ENCODE peak calls at places on chromosomes 12 and 14, in ten cellular contexts. One of them, this sample, is unnamed.

GRCh38 chr12:76247026-76247688 is 101.1 kb downstream of the BBS10 start:
- DNase-seq in spleen: no peak
- DNase-seq in neuronal stem cell: no peak
- DNase-seq in cardiac muscle cell: no peak
- DNase-seq in hepatocyte: no peak
- DNase-seq in A549: no peak
- DNase-seq in heart left ventricle: peak
- DNase-seq in lower lobe of right lung: no peak
- DNase-seq in mammary epithelial cell: no peak
- DNase-seq in pancreas: no peak
- DNase-seq in this sample: no peak

GRCh38 chr14:65225299-65226159 is 123.2 kb upstream of the MAX start:
- DNase-seq in spleen: no peak
- DNase-seq in A549: no peak
- DNase-seq in hepatocyte: no peak
- DNase-seq in lower lobe of right lung: no peak
- DNase-seq in neuronal stem cell: no peak
- DNase-seq in mammary epithelial cell: no peak
- DNase-seq in heart left ventricle: no peak
- DNase-seq in pancreas: peak
- DNase-seq in cardiac muscle cell: no peak
- DNase-seq in this sample: no peak

GRCh38 chr14:99853206-99853605 is 60.0 kb downstream of the EML1 start:
- DNase-seq in pancreas: no peak
- DNase-seq in heart left ventricle: no peak
- DNase-seq in neuronal stem cell: no peak
- DNase-seq in mammary epithelial cell: no peak
- DNase-seq in lower lobe of right lung: no peak
- DNase-seq in spleen: no peak
- DNase-seq in hepatocyte: no peak
- DNase-seq in A549: no peak
- DNase-seq in cardiac muscle cell: no peak
- DNase-seq in this sample: no peak

GRCh38 chr12:34400423-34400881 is 378.2 kb downstream of the ALG10 start:
- DNase-seq in cardiac muscle cell: no peak
- DNase-seq in A549: no peak
- DNase-seq in heart left ventricle: peak
- DNase-seq in spleen: peak
- DNase-seq in neuronal stem cell: no peak
- DNase-seq in hepatocyte: peak
- DNase-seq in pancreas: no peak
- DNase-seq in lower lobe of right lung: peak
- DNase-seq in mammary epithelial cell: no peak
- DNase-seq in this sample: no peak

GRCh38 chr12:68287106-68287505 is 33.7 kb upstream of the IL22 start:
- DNase-seq in pancreas: no peak
- DNase-seq in hepatocyte: no peak
- DNase-seq in cardiac muscle cell: no peak
- DNase-seq in mammary epithelial cell: no peak
- DNase-seq in A549: no peak
- DNase-seq in lower lobe of right lung: no peak
- DNase-seq in heart left ventricle: no peak
- DNase-seq in neuronal stem cell: no peak
- DNase-seq in spleen: no peak
- DNase-seq in this sample: no peak

GRCh38 chr12:95318071-95318545 is 100.5 kb downstream of the VEZT start:
- DNase-seq in hepatocyte: peak
- DNase-seq in pancreas: no peak
- DNase-seq in lower lobe of right lung: no peak
- DNase-seq in heart left ventricle: no peak
- DNase-seq in mammary epithelial cell: peak
- DNase-seq in A549: peak
- DNase-seq in spleen: no peak
- DNase-seq in neuronal stem cell: no peak
- DNase-seq in cardiac muscle cell: no peak
- DNase-seq in this sample: no peak

GRCh38 chr14:76867536-76868452 is 41.6 kb downstream of the LRRC74A start:
- DNase-seq in heart left ventricle: peak
- DNase-seq in hepatocyte: no peak
- DNase-seq in lower lobe of right lung: peak
- DNase-seq in A549: no peak
- DNase-seq in pancreas: no peak
- DNase-seq in mammary epithelial cell: no peak
- DNase-seq in cardiac muscle cell: no peak
- DNase-seq in spleen: peak
- DNase-seq in neuronal stem cell: no peak
- DNase-seq in this sample: peak

GRCh38 chr12:90062799-90063198 is 354.2 kb upstream of the ATP2B1 start:
- DNase-seq in mammary epithelial cell: peak
- DNase-seq in A549: no peak
- DNase-seq in hepatocyte: no peak
- DNase-seq in pancreas: no peak
- DNase-seq in lower lobe of right lung: no peak
- DNase-seq in heart left ventricle: no peak
- DNase-seq in spleen: no peak
- DNase-seq in neuronal stem cell: no peak
- DNase-seq in cardiac muscle cell: peak
- DNase-seq in this sample: no peak

GRCh38 chr12:54981796-54982195 is 2.8 kb downstream of the TESPA1 start:
- DNase-seq in lower lobe of right lung: no peak
- DNase-seq in hepatocyte: no peak
- DNase-seq in pancreas: no peak
- DNase-seq in A549: no peak
- DNase-seq in heart left ventricle: no peak
- DNase-seq in neuronal stem cell: no peak
- DNase-seq in cardiac muscle cell: no peak
- DNase-seq in spleen: no peak
- DNase-seq in mammary epithelial cell: no peak
- DNase-seq in this sample: no peak

GRCh38 chr12:88934163-88934747 is 354.0 kb upstream of the KITLG start:
- DNase-seq in spleen: no peak
- DNase-seq in cardiac muscle cell: no peak
- DNase-seq in pancreas: no peak
- DNase-seq in hepatocyte: peak
- DNase-seq in lower lobe of right lung: no peak
- DNase-seq in A549: no peak
- DNase-seq in heart left ventricle: no peak
- DNase-seq in neuronal stem cell: no peak
- DNase-seq in mammary epithelial cell: peak
- DNase-seq in this sample: no peak

GRCh38 chr12:38556647-38557046 is 240.1 kb downstream of the ALG10B start:
- DNase-seq in hepatocyte: no peak
- DNase-seq in neuronal stem cell: no peak
- DNase-seq in heart left ventricle: no peak
- DNase-seq in A549: no peak
- DNase-seq in mammary epithelial cell: no peak
- DNase-seq in cardiac muscle cell: no peak
- DNase-seq in spleen: no peak
- DNase-seq in pancreas: no peak
- DNase-seq in lower lobe of right lung: no peak
- DNase-seq in this sample: no peak

GRCh38 chr14:51735851-51736250 is 84.1 kb downstream of the FRMD6 start:
- DNase-seq in heart left ventricle: no peak
- DNase-seq in mammary epithelial cell: no peak
- DNase-seq in A549: no peak
- DNase-seq in neuronal stem cell: no peak
- DNase-seq in hepatocyte: no peak
- DNase-seq in cardiac muscle cell: no peak
- DNase-seq in spleen: no peak
- DNase-seq in lower lobe of right lung: no peak
- DNase-seq in pancreas: no peak
- DNase-seq in this sample: no peak

GRCh38 chr14:80567905-80568512 is 356.7 kb upstream of the DIO2 start:
- DNase-seq in lower lobe of right lung: no peak
- DNase-seq in pancreas: no peak
- DNase-seq in A549: no peak
- DNase-seq in hepatocyte: peak
- DNase-seq in mammary epithelial cell: peak
- DNase-seq in spleen: no peak
- DNase-seq in cardiac muscle cell: no peak
- DNase-seq in heart left ventricle: no peak
- DNase-seq in neuronal stem cell: no peak
- DNase-seq in this sample: no peak

GRCh38 chr12:106780010-106780625 is 5.6 kb downstream of the RIC8B start:
- DNase-seq in hepatocyte: peak
- DNase-seq in heart left ventricle: no peak
- DNase-seq in spleen: no peak
- DNase-seq in A549: no peak
- DNase-seq in lower lobe of right lung: no peak
- DNase-seq in neuronal stem cell: no peak
- DNase-seq in pancreas: no peak
- DNase-seq in cardiac muscle cell: no peak
- DNase-seq in mammary epithelial cell: peak
- DNase-seq in this sample: no peak

GRCh38 chr14:94101748-94102147 is 8.8 kb upstream of the IFI27 start:
- DNase-seq in hepatocyte: no peak
- DNase-seq in mammary epithelial cell: no peak
- DNase-seq in neuronal stem cell: no peak
- DNase-seq in cardiac muscle cell: no peak
- DNase-seq in lower lobe of right lung: no peak
- DNase-seq in pancreas: no peak
- DNase-seq in heart left ventricle: no peak
- DNase-seq in A549: no peak
- DNase-seq in spleen: no peak
- DNase-seq in this sample: peak
- H3K27ac ChIP-seq in hepatocyte: no peak
- H3K27ac ChIP-seq in mammary epithelial cell: no peak
- H3K27ac ChIP-seq in neuronal stem cell: no peak
- H3K27ac ChIP-seq in cardiac muscle cell: no peak
- H3K27ac ChIP-seq in lower lobe of right lung: no peak
- H3K27ac ChIP-seq in pancreas: no peak
- H3K27ac ChIP-seq in heart left ventricle: no peak
- H3K27ac ChIP-seq in A549: no peak
- H3K27ac ChIP-seq in spleen: no peak
- H3K27ac ChIP-seq in this sample: no peak

DNA sequence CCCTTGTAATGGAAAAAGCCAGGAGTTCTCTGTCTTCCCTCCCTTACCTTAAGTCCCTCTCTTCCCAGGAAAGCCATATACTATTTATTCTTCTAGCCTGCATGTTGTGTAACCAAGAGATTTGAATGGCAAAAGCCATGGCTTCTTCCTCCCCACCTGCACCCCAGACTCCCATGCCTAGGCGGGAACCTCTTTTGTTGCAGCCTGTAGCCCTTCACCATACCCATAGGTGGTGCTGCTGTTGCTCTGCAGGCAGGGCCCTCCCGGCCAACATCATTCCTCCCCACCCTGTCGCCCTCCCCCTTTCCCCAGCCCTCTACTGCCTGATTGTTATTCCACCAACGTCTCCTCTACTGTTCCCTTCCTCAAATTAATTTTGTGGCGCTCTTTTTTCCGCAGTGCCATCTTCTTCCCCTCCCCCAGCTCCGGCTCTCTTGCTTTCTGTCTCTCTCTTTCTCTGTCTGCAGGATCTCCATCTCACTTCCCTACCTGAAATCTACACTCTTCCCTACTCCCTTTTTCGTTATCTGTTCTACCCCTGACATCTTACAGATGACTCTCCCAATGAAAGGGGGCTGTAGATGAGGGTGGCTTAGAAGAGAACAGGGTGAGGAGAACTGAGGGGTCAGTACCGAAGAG is 13.8 kb downstream of the NGDN start:
- DNase-seq in heart left ventricle: no peak
- DNase-seq in hepatocyte: peak
- DNase-seq in A549: peak
- DNase-seq in mammary epithelial cell: no peak
- DNase-seq in cardiac muscle cell: peak
- DNase-seq in spleen: no peak
- DNase-seq in lower lobe of right lung: no peak
- DNase-seq in pancreas: no peak
- DNase-seq in neuronal stem cell: peak
- DNase-seq in this sample: peak
- H3K27ac ChIP-seq in heart left ventricle: no peak
- H3K27ac ChIP-seq in hepatocyte: no peak
- H3K27ac ChIP-seq in A549: no peak
- H3K27ac ChIP-seq in mammary epithelial cell: no peak
- H3K27ac ChIP-seq in cardiac muscle cell: no peak
- H3K27ac ChIP-seq in spleen: no peak
- H3K27ac ChIP-seq in lower lobe of right lung: no peak
- H3K27ac ChIP-seq in pancreas: no peak
- H3K27ac ChIP-seq in neuronal stem cell: no peak
- H3K27ac ChIP-seq in this sample: peak

GRCh38 chr14:68863610-68864300 is 70.9 kb upstream of the ZFP36L1 start:
- DNase-seq in cardiac muscle cell: no peak
- DNase-seq in hepatocyte: no peak
- DNase-seq in heart left ventricle: no peak
- DNase-seq in pancreas: no peak
- DNase-seq in A549: no peak
- DNase-seq in neuronal stem cell: no peak
- DNase-seq in mammary epithelial cell: no peak
- DNase-seq in spleen: no peak
- DNase-seq in lower lobe of right lung: no peak
- DNase-seq in this sample: no peak
- H3K27ac ChIP-seq in cardiac muscle cell: no peak
- H3K27ac ChIP-seq in hepatocyte: no peak
- H3K27ac ChIP-seq in heart left ventricle: no peak
- H3K27ac ChIP-seq in pancreas: no peak
- H3K27ac ChIP-seq in A549: peak
- H3K27ac ChIP-seq in neuronal stem cell: no peak
- H3K27ac ChIP-seq in mammary epithelial cell: no peak
- H3K27ac ChIP-seq in spleen: no peak
- H3K27ac ChIP-seq in lower lobe of right lung: no peak
- H3K27ac ChIP-seq in this sample: no peak

GRCh38 chr12:6751767-6752166 is 1.2 kb downstream of the MLF2 start:
- DNase-seq in mammary epithelial cell: no peak
- DNase-seq in lower lobe of right lung: no peak
- DNase-seq in A549: no peak
- DNase-seq in spleen: no peak
- DNase-seq in neuronal stem cell: no peak
- DNase-seq in hepatocyte: no peak
- DNase-seq in heart left ventricle: no peak
- DNase-seq in pancreas: no peak
- DNase-seq in cardiac muscle cell: no peak
- DNase-seq in this sample: no peak
- H3K27ac ChIP-seq in mammary epithelial cell: peak
- H3K27ac ChIP-seq in lower lobe of right lung: peak
- H3K27ac ChIP-seq in A549: peak
- H3K27ac ChIP-seq in spleen: peak
- H3K27ac ChIP-seq in neuronal stem cell: no peak
- H3K27ac ChIP-seq in hepatocyte: peak
- H3K27ac ChIP-seq in heart left ventricle: peak
- H3K27ac ChIP-seq in pancreas: no peak
- H3K27ac ChIP-seq in cardiac muscle cell: peak
- H3K27ac ChIP-seq in this sample: peak

GRCh38 chr12:16323010-16323409 is 24.4 kb upstream of the MGST1 start:
- DNase-seq in mammary epithelial cell: no peak
- DNase-seq in heart left ventricle: no peak
- DNase-seq in lower lobe of right lung: no peak
- DNase-seq in neuronal stem cell: no peak
- DNase-seq in hepatocyte: no peak
- DNase-seq in A549: no peak
- DNase-seq in pancreas: no peak
- DNase-seq in spleen: no peak
- DNase-seq in cardiac muscle cell: no peak
- DNase-seq in this sample: no peak
- H3K27ac ChIP-seq in mammary epithelial cell: no peak
- H3K27ac ChIP-seq in heart left ventricle: no peak
- H3K27ac ChIP-seq in lower lobe of right lung: no peak
- H3K27ac ChIP-seq in neuronal stem cell: no peak
- H3K27ac ChIP-seq in hepatocyte: no peak
- H3K27ac ChIP-seq in A549: no peak
- H3K27ac ChIP-seq in pancreas: no peak
- H3K27ac ChIP-seq in spleen: no peak
- H3K27ac ChIP-seq in cardiac muscle cell: no peak
- H3K27ac ChIP-seq in this sample: no peak

This sample was measured in substantia nigra.